ENCODE peak calls at places on chromosome 2, in six cellular contexts. One of them, this sample, is unnamed.

GRCh38 chr2:11703700-11704099 is 33.7 kb upstream of the NTSR2 start:
- DNase-seq in H9: no peak
- DNase-seq in adipocyte: peak; percentile 44
- DNase-seq in Peyer's patch: no peak
- DNase-seq in NT2/D1: no peak
- DNase-seq in uterus: no peak
- DNase-seq in this sample: peak; percentile 53

GRCh38 chr2:122340246-122340645 is 584.8 kb downstream of the TSN start:
- DNase-seq in H9: no peak
- DNase-seq in NT2/D1: no peak
- DNase-seq in adipocyte: no peak
- DNase-seq in Peyer's patch: no peak
- DNase-seq in uterus: no peak
- DNase-seq in this sample: no peak

GRCh38 chr2:37711308-37711731 is 39.9 kb upstream of the CDC42EP3 start:
- DNase-seq in adipocyte: peak; percentile 86
- DNase-seq in uterus: no peak
- DNase-seq in H9: peak; percentile 47
- DNase-seq in Peyer's patch: no peak
- DNase-seq in NT2/D1: peak; percentile 76
- DNase-seq in this sample: peak; percentile 98

GRCh38 chr2:152421521-152422367 is 86.8 kb downstream of the FMNL2 start:
- DNase-seq in Peyer's patch: no peak
- DNase-seq in H9: no peak
- DNase-seq in adipocyte: peak; percentile 93
- DNase-seq in uterus: peak; percentile 73
- DNase-seq in NT2/D1: no peak
- DNase-seq in this sample: peak; percentile 99

GRCh38 chr2:208358758-208359631 is 47.6 kb upstream of the PTH2R start:
- DNase-seq in NT2/D1: no peak
- DNase-seq in adipocyte: peak; percentile 19
- DNase-seq in Peyer's patch: no peak
- DNase-seq in H9: peak; percentile 47
- DNase-seq in uterus: no peak
- DNase-seq in this sample: peak; percentile 32

GRCh38 chr2:27380626-27381556 is at the start of gene ZNF513:
- DNase-seq in adipocyte: peak; percentile 99
- DNase-seq in NT2/D1: peak; percentile 94
- DNase-seq in H9: peak; percentile 98
- DNase-seq in uterus: peak; percentile 94
- DNase-seq in Peyer's patch: peak; percentile 97
- DNase-seq in this sample: peak; percentile 94

GRCh38 chr2:137924019-137924418 is 40.3 kb upstream of the HNMT start:
- DNase-seq in uterus: no peak
- DNase-seq in adipocyte: peak; percentile 39
- DNase-seq in Peyer's patch: no peak
- DNase-seq in NT2/D1: no peak
- DNase-seq in H9: no peak
- DNase-seq in this sample: no peak

GRCh38 chr2:23658466-23658942 is 268.4 kb downstream of the ATAD2B start:
- DNase-seq in NT2/D1: no peak
- DNase-seq in uterus: no peak
- DNase-seq in H9: no peak
- DNase-seq in Peyer's patch: peak; percentile 59
- DNase-seq in adipocyte: no peak
- DNase-seq in this sample: no peak

GRCh38 chr2:63649829-63650228 is 61.1 kb downstream of the MDH1 start:
- DNase-seq in NT2/D1: no peak
- DNase-seq in H9: no peak
- DNase-seq in uterus: no peak
- DNase-seq in Peyer's patch: no peak
- DNase-seq in adipocyte: no peak
- DNase-seq in this sample: no peak

GRCh38 chr2:101883860-101884259 is 107.9 kb upstream of the IL1R2 start:
- DNase-seq in Peyer's patch: no peak
- DNase-seq in uterus: no peak
- DNase-seq in NT2/D1: no peak
- DNase-seq in adipocyte: peak; percentile 83
- DNase-seq in H9: no peak
- DNase-seq in this sample: peak; percentile 79

GRCh38 chr2:75190271-75190990 is 8.9 kb downstream of the TACR1 start:
- DNase-seq in H9: no peak
- DNase-seq in adipocyte: no peak
- DNase-seq in Peyer's patch: no peak
- DNase-seq in uterus: no peak
- DNase-seq in NT2/D1: no peak
- DNase-seq in this sample: no peak

GRCh38 chr2:119730598-119731278 is 29.0 kb upstream of the PTPN4 start:
- DNase-seq in Peyer's patch: no peak
- DNase-seq in adipocyte: no peak
- DNase-seq in uterus: no peak
- DNase-seq in H9: peak; percentile 28
- DNase-seq in NT2/D1: no peak
- DNase-seq in this sample: no peak

GRCh38 chr2:19542796-19543195 is 184.4 kb upstream of the OSR1 start:
- DNase-seq in H9: no peak
- DNase-seq in Peyer's patch: no peak
- DNase-seq in adipocyte: no peak
- DNase-seq in NT2/D1: no peak
- DNase-seq in uterus: no peak
- DNase-seq in this sample: peak; percentile 11

GRCh38 chr2:88671786-88672427 is 19.6 kb upstream of the RPIA start:
- DNase-seq in NT2/D1: no peak
- DNase-seq in Peyer's patch: no peak
- DNase-seq in uterus: no peak
- DNase-seq in H9: peak; percentile 36
- DNase-seq in adipocyte: peak; percentile 83
- DNase-seq in this sample: peak; percentile 71

GRCh38 chr2:89775885-89776284 is 1084.4 kb downstream of the RPIA start:
- DNase-seq in NT2/D1: no peak
- DNase-seq in uterus: no peak
- DNase-seq in H9: no peak
- DNase-seq in Peyer's patch: no peak
- DNase-seq in adipocyte: no peak
- DNase-seq in this sample: no peak
- H3K9me3 ChIP-seq in NT2/D1: peaks cover 32% of the 10 kb centered on the region
- H3K9me3 ChIP-seq in uterus: no peaks in the 10 kb centered on the region
- H3K9me3 ChIP-seq in H9: peaks cover 87% of the 10 kb centered on the region
- H3K9me3 ChIP-seq in Peyer's patch: no peaks in the 10 kb centered on the region
- H3K9me3 ChIP-seq in adipocyte: peaks cover 86% of the 10 kb centered on the region
- H3K9me3 ChIP-seq in this sample: peaks cover 9% of the 10 kb centered on the region

DNA sequence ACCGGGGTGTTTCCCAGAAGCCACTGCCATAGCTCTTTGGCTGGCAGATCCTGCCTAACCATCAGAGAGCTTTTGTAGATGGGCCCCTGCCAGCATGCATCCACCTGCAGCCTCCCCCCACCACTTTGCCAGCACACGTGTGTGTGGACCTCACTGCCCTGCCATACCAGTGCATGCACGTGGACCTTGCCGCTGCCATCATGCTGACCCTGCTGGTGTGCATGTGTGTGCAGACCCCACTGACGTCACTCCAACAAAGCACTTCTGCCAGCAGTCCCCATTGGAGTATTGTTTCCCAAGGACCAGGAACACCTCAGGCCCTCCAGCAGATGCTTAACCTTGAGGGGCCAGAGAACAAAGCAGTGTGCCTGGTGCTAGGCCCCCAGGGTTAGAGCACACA is 71.4 kb downstream of the STRADB start:
- DNase-seq in NT2/D1: no peak
- DNase-seq in Peyer's patch: no peak
- DNase-seq in adipocyte: no peak
- DNase-seq in uterus: no peak
- DNase-seq in H9: no peak
- DNase-seq in this sample: no peak
- H3K9me3 ChIP-seq in NT2/D1: peaks cover 11% of the 10 kb centered on the region
- H3K9me3 ChIP-seq in Peyer's patch: no peaks in the 10 kb centered on the region
- H3K9me3 ChIP-seq in adipocyte: peaks cover 49% of the 10 kb centered on the region
- H3K9me3 ChIP-seq in uterus: no peaks in the 10 kb centered on the region
- H3K9me3 ChIP-seq in H9: no peaks in the 10 kb centered on the region
- H3K9me3 ChIP-seq in this sample: no peaks in the 10 kb centered on the region

GRCh38 chr2:105999590-105999989 is 194.5 kb downstream of the UXS1 start:
- DNase-seq in adipocyte: no peak
- DNase-seq in NT2/D1: no peak
- DNase-seq in uterus: no peak
- DNase-seq in Peyer's patch: no peak
- DNase-seq in H9: no peak
- DNase-seq in this sample: no peak

GRCh38 chr2:106009096-106009495 is 185.0 kb downstream of the UXS1 start:
- DNase-seq in uterus: no peak
- DNase-seq in NT2/D1: no peak
- DNase-seq in H9: no peak
- DNase-seq in Peyer's patch: no peak
- DNase-seq in adipocyte: no peak
- DNase-seq in this sample: no peak

DNA sequence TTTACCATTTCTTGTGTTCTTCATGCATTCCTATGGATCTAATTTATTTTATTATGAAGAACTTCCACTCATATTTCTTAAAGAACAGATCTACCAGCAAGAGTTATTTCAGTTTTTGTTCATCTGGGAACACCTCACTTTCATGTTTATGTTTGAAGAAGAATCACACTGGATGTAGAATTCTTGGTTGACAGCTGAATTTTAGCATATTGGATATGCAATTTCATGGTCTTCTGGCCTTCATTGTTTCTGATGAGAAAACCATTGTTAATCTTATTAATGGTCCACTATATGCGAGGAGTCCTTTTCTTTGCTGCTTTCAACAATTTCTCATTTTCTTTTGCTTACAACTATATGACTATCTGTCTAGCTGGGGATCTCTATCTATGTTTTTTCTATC is 189.2 kb downstream of the UXS1 start:
- DNase-seq in NT2/D1: no peak
- DNase-seq in uterus: no peak
- DNase-seq in adipocyte: no peak
- DNase-seq in Peyer's patch: no peak
- DNase-seq in H9: no peak
- DNase-seq in this sample: no peak
- H3K9me3 ChIP-seq in NT2/D1: peaks cover 59% of the 10 kb centered on the region
- H3K9me3 ChIP-seq in uterus: no peaks in the 10 kb centered on the region
- H3K9me3 ChIP-seq in adipocyte: peaks cover 27% of the 10 kb centered on the region
- H3K9me3 ChIP-seq in Peyer's patch: no peaks in the 10 kb centered on the region
- H3K9me3 ChIP-seq in H9: no peaks in the 10 kb centered on the region
- H3K9me3 ChIP-seq in this sample: no peaks in the 10 kb centered on the region

DNA sequence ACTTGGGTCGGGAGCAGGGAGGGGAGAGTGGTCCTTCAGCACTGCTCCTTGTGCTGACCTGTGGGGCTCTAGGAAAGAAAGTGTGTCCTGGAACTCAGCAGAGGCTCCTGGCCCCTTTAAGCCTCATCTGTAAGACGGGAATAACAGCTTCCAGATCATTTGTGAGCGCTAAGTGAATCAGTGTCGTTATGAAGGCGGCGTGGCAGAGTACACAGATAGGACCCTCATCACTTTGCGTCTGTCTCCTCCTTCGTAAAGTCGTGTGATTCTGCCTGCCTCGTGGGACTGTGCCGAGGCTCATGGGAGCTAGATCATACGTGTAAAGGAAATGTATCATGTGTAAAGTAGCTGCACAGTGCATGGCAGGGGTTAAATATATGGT is 18.6 kb downstream of the COLEC11 start:
- DNase-seq in NT2/D1: no peak
- DNase-seq in adipocyte: no peak
- DNase-seq in H9: no peak
- DNase-seq in uterus: no peak
- DNase-seq in Peyer's patch: peak; percentile 20
- DNase-seq in this sample: no peak
- H3K9me3 ChIP-seq in NT2/D1: peaks cover 5% of the 10 kb centered on the region
- H3K9me3 ChIP-seq in adipocyte: peaks cover 4% of the 10 kb centered on the region
- H3K9me3 ChIP-seq in H9: no peaks in the 10 kb centered on the region
- H3K9me3 ChIP-seq in uterus: no peaks in the 10 kb centered on the region
- H3K9me3 ChIP-seq in Peyer's patch: no peaks in the 10 kb centered on the region
- H3K9me3 ChIP-seq in this sample: no peaks in the 10 kb centered on the region

GRCh38 chr2:2732331-2733119 is 401.4 kb upstream of the MYT1L start:
- DNase-seq in NT2/D1: no peak
- DNase-seq in adipocyte: no peak
- DNase-seq in H9: no peak
- DNase-seq in Peyer's patch: no peak
- DNase-seq in uterus: no peak
- DNase-seq in this sample: no peak
- H3K9me3 ChIP-seq in NT2/D1: no peaks in the 10 kb centered on the region
- H3K9me3 ChIP-seq in adipocyte: no peaks in the 10 kb centered on the region
- H3K9me3 ChIP-seq in H9: no peaks in the 10 kb centered on the region
- H3K9me3 ChIP-seq in Peyer's patch: no peaks in the 10 kb centered on the region
- H3K9me3 ChIP-seq in uterus: no peaks in the 10 kb centered on the region
- H3K9me3 ChIP-seq in this sample: no peaks in the 10 kb centered on the region